ENCODE peak calls at places on chromosomes 1 and 21, in eight cellular contexts. U is aorta; B is SJSA1; K is dorsolateral prefrontal cortex; A is AG04450; H is naive thymus-derived CD4-positive, alpha-beta T cell; M is heart right ventricle; T is psoas muscle. R is an unnamed sample.

GRCh38 chr1:25615172-25615541 is 1.4 kb upstream of the MAN1C1 start:
- DNase-seq in K (no peak), A (no peak), T (no peak), B (no peak), H (no peak), U (no peak), M (no peak), R (no peak)

GRCh38 chr1:38872401-38873026 is 634 bp downstream of the MYCBP start:
- DNase-seq in H (peak), T (no peak), M (no peak), U (no peak), B (no peak), A (no peak), K (no peak), R (no peak)

GRCh38 chr1:244783138-244783537 is 52.3 kb upstream of the COX20 start:
- DNase-seq in B (no peak), K (no peak), M (no peak), U (no peak), T (no peak), A (no peak), H (no peak), R (no peak)

GRCh38 chr1:17027403-17027802 is 15.7 kb upstream of the ATP13A2 start:
- DNase-seq in M (no peak), K (no peak), U (no peak), A (no peak), H (no peak), T (no peak), B (no peak), R (no peak)

GRCh38 chr1:160121388-160121787 is 5.8 kb downstream of the ATP1A2 start:
- DNase-seq in U (no peak), T (no peak), K (no peak), M (no peak), A (no peak), H (no peak), B (no peak), R (no peak)

GRCh38 chr1:109198043-109198695 is 15.5 kb upstream of the SARS1 start:
- DNase-seq in K (no peak), B (peak), M (peak), T (no peak), H (no peak), A (peak), U (peak), R (no peak)

GRCh38 chr1:110945626-110946025 is 18.1 kb downstream of the LRIF1 start:
- DNase-seq in M (no peak), T (no peak), K (no peak), U (no peak), A (no peak), B (no peak), H (no peak), R (no peak)

GRCh38 chr21:45919593-45919992 is 62.0 kb upstream of the COL6A1 start:
- DNase-seq in K (no peak), B (no peak), M (no peak), H (no peak), A (no peak), T (no peak), U (no peak), R (no peak)

GRCh38 chr1:175750366-175751111 is 7.1 kb upstream of the TNR start:
- DNase-seq in H (no peak), T (no peak), A (no peak), M (peak), U (no peak), B (no peak), K (peak), R (no peak)

GRCh38 chr1:116309090-116309870 is 63.8 kb upstream of the ATP1A1 start:
- DNase-seq in T (no peak), U (no peak), B (no peak), A (no peak), K (no peak), H (no peak), M (no peak), R (no peak)

GRCh38 chr1:210347112-210347511 is 18.4 kb downstream of the HHAT start:
- DNase-seq in T (no peak), A (no peak), H (no peak), U (no peak), K (no peak), B (no peak), M (no peak), R (no peak)

GRCh38 chr1:208654241-208654640 is 410.1 kb upstream of the PLXNA2 start:
- DNase-seq in K (no peak), T (no peak), H (no peak), U (no peak), B (peak), M (no peak), A (no peak), R (no peak)

GRCh38 chr1:36807262-36807661 is 227.1 kb downstream of the GRIK3 start:
- DNase-seq in B (no peak), K (no peak), A (no peak), M (peak), U (no peak), H (no peak), T (no peak), R (no peak)

GRCh38 chr1:153958961-153959260 is 499 bp upstream of the CRTC2 start:
- DNase-seq in M (no peak), U (no peak), H (no peak), A (no peak), B (no peak), K (no peak), T (no peak), R (no peak)
- H3K27ac ChIP-seq in M (peak), U (peak), H (peak), A (no peak), B (no peak), K (peak), T (peak), R (peak)

DNA sequence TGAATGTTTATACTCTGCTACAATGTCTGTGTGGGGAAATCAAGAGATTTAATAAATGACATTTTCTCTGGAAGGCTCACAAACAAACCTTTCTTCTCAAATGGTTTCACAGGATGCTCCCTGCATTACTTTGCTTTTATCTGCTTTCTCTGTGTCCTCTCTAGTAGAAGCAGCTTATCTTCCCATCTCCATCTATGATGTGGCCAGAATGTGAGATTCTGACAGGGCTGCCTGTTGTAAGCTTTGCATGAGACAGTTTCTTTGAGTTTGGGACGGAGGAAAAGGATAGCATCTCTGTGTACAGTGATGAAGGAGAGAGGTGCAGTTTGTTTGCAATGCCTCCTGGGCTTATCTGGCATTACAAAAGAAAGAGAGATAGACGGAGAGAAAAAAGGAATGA is 24.6 kb downstream of the PRMT6 start:
- DNase-seq in T (no peak), A (no peak), U (no peak), B (no peak), M (no peak), H (no peak), K (no peak), R (no peak)
- H3K27ac ChIP-seq in T (no peak), A (no peak), U (no peak), B (no peak), M (no peak), H (no peak), K (no peak), R (no peak)

DNA sequence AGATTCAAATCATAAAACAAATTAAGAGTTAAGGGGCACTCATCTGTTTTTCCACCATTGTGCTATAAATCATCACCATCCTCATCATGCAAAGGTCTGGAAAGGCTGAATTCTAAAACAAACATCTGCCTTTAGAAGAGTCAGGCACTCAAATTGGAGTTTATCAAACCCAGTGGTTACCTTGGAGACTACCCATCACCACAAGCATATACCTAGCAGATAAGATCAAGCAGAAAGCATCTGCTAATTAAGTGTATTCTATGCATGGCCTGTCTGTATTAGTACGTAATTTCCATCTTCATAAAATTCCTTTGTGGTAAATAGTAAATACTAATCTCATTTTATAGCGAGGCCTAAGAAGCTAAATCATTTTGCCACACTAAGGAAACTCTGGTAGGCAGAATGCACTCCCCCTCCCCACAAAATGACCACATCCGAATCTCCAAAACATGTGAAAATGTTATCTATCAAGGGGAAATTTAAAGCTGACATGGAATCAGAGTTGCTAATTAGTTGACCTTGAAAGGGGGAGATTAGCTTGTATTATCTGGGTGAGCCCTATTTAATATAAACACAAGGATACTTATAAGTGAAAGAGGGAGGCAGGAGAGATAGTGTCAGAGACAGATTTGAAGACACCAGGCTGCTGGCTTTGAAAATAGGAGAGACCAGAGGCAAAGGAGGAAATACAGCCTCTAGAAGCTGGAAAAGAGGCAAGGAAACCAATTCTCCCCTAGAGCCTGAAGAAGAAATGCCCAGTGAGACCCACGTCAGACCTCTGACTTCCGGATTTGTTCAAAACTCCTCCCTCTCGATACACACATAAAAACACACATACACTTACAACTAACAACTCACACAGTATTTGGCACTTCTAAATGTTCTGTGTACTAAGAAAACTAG is 23.2 kb downstream of the ARID4B start:
- DNase-seq in U (no peak), M (no peak), K (no peak), B (no peak), H (peak), A (no peak), T (no peak), R (no peak)
- H3K27ac ChIP-seq in U (no peak), M (peak), K (no peak), B (no peak), H (peak), A (no peak), T (no peak), R (no peak)

GRCh38 chr1:68140536-68140935 is 90.1 kb upstream of the DIRAS3 start:
- DNase-seq in T (no peak), K (no peak), A (no peak), B (no peak), H (no peak), U (no peak), M (no peak), R (no peak)
- H3K27ac ChIP-seq in T (no peak), K (no peak), A (no peak), B (peak), H (no peak), U (peak), M (no peak), R (peak)

GRCh38 chr21:35229290-35229689 is 180.2 kb upstream of the RUNX1 start:
- DNase-seq in T (no peak), K (no peak), U (no peak), A (no peak), M (no peak), H (no peak), B (no peak), R (no peak)

GRCh38 chr21:35234725-35235124 is 185.6 kb upstream of the RUNX1 start:
- DNase-seq in B (no peak), H (no peak), T (no peak), U (no peak), A (no peak), M (no peak), K (no peak), R (no peak)

GRCh38 chr21:35231115-35231514 is 182.0 kb upstream of the RUNX1 start:
- DNase-seq in B (no peak), M (no peak), A (no peak), T (no peak), H (no peak), U (no peak), K (no peak), R (no peak)

GRCh38 chr21:35236090-35236489 is 187.0 kb upstream of the RUNX1 start:
- DNase-seq in K (no peak), T (no peak), A (no peak), M (no peak), B (no peak), U (no peak), H (no peak), R (no peak)

GRCh38 chr21:35232545-35233176 is 183.6 kb upstream of the RUNX1 start:
- DNase-seq in M (no peak), A (no peak), B (peak), T (no peak), U (no peak), K (no peak), H (no peak), R (no peak)
- H3K27ac ChIP-seq in M (no peak), A (peak), B (peak), T (peak), U (no peak), K (no peak), H (no peak), R (no peak)

GRCh38 chr1:2074316-2074855 is 24.2 kb downstream of the PRKCZ start:
- DNase-seq in B (no peak), H (no peak), A (no peak), T (no peak), M (no peak), K (no peak), U (peak), R (no peak)
- H3K27ac ChIP-seq in B (no peak), H (no peak), A (no peak), T (no peak), M (no peak), K (peak), U (no peak), R (peak)